ENCODE peak calls at places on chromosomes 11 and 22, in four cellular contexts. One of them, this sample, is unnamed.

GRCh38 chr22:20022231-20023069 is 1.5 kb downstream of the TANGO2 start:
- DNase-seq in stimulated activated CD8-positive, alpha-beta memory T cell treated with anti-CD3 and anti-CD28 coated beads, Interleukin-4, amount 100 ng/mL, for 1 hour: no peak
- DNase-seq in GM23248: no peak
- DNase-seq in effector CD4-positive, alpha-beta T cell: no peak
- DNase-seq in this sample: no peak

GRCh38 chr11:4049006-4049405 is 45.6 kb upstream of the RRM1 start:
- DNase-seq in stimulated activated CD8-positive, alpha-beta memory T cell treated with anti-CD3 and anti-CD28 coated beads, Interleukin-4, amount 100 ng/mL, for 1 hour: no peak
- DNase-seq in GM23248: no peak
- DNase-seq in effector CD4-positive, alpha-beta T cell: no peak
- DNase-seq in this sample: peak

GRCh38 chr11:10856689-10857603 is 907 bp downstream of the ZBED5 start:
- DNase-seq in stimulated activated CD8-positive, alpha-beta memory T cell treated with anti-CD3 and anti-CD28 coated beads, Interleukin-4, amount 100 ng/mL, for 1 hour: peak
- DNase-seq in GM23248: peak
- DNase-seq in effector CD4-positive, alpha-beta T cell: no peak
- DNase-seq in this sample: no peak

GRCh38 chr22:26779929-26780328 is 122.5 kb downstream of the MIAT start:
- DNase-seq in stimulated activated CD8-positive, alpha-beta memory T cell treated with anti-CD3 and anti-CD28 coated beads, Interleukin-4, amount 100 ng/mL, for 1 hour: no peak
- DNase-seq in GM23248: no peak
- DNase-seq in effector CD4-positive, alpha-beta T cell: no peak
- DNase-seq in this sample: no peak

GRCh38 chr22:22593250-22593649 is 34.2 kb upstream of the PRAME start:
- DNase-seq in stimulated activated CD8-positive, alpha-beta memory T cell treated with anti-CD3 and anti-CD28 coated beads, Interleukin-4, amount 100 ng/mL, for 1 hour: no peak
- DNase-seq in GM23248: no peak
- DNase-seq in effector CD4-positive, alpha-beta T cell: no peak
- DNase-seq in this sample: no peak

GRCh38 chr11:69904331-69905201 is 85.3 kb upstream of the FGF3 start:
- DNase-seq in stimulated activated CD8-positive, alpha-beta memory T cell treated with anti-CD3 and anti-CD28 coated beads, Interleukin-4, amount 100 ng/mL, for 1 hour: no peak
- DNase-seq in GM23248: no peak
- DNase-seq in effector CD4-positive, alpha-beta T cell: no peak
- DNase-seq in this sample: no peak

GRCh38 chr11:32775908-32776307 is 18.6 kb downstream of the CCDC73 start:
- DNase-seq in stimulated activated CD8-positive, alpha-beta memory T cell treated with anti-CD3 and anti-CD28 coated beads, Interleukin-4, amount 100 ng/mL, for 1 hour: no peak
- DNase-seq in GM23248: no peak
- DNase-seq in effector CD4-positive, alpha-beta T cell: no peak
- DNase-seq in this sample: no peak

GRCh38 chr11:12110201-12110713 is at the start of gene MICAL2:
- DNase-seq in stimulated activated CD8-positive, alpha-beta memory T cell treated with anti-CD3 and anti-CD28 coated beads, Interleukin-4, amount 100 ng/mL, for 1 hour: peak
- DNase-seq in GM23248: peak
- DNase-seq in effector CD4-positive, alpha-beta T cell: peak
- DNase-seq in this sample: peak

GRCh38 chr11:12087075-12087775 is 23.2 kb upstream of the MICAL2 start:
- DNase-seq in stimulated activated CD8-positive, alpha-beta memory T cell treated with anti-CD3 and anti-CD28 coated beads, Interleukin-4, amount 100 ng/mL, for 1 hour: peak
- DNase-seq in GM23248: peak
- DNase-seq in effector CD4-positive, alpha-beta T cell: peak
- DNase-seq in this sample: peak

GRCh38 chr11:65439331-65440181 is 17.0 kb downstream of the NEAT1 start:
- DNase-seq in stimulated activated CD8-positive, alpha-beta memory T cell treated with anti-CD3 and anti-CD28 coated beads, Interleukin-4, amount 100 ng/mL, for 1 hour: no peak
- DNase-seq in GM23248: peak
- DNase-seq in effector CD4-positive, alpha-beta T cell: no peak
- DNase-seq in this sample: peak

GRCh38 chr22:44278234-44279058 is 34.3 kb downstream of the SHISAL1 start:
- DNase-seq in stimulated activated CD8-positive, alpha-beta memory T cell treated with anti-CD3 and anti-CD28 coated beads, Interleukin-4, amount 100 ng/mL, for 1 hour: no peak
- DNase-seq in GM23248: no peak
- DNase-seq in effector CD4-positive, alpha-beta T cell: no peak
- DNase-seq in this sample: no peak

GRCh38 chr11:9834281-9834680 is 170.4 kb downstream of the SWAP70 start:
- DNase-seq in stimulated activated CD8-positive, alpha-beta memory T cell treated with anti-CD3 and anti-CD28 coated beads, Interleukin-4, amount 100 ng/mL, for 1 hour: no peak
- DNase-seq in GM23248: no peak
- DNase-seq in effector CD4-positive, alpha-beta T cell: no peak
- DNase-seq in this sample: no peak

GRCh38 chr11:2693851-2694261 is 5.9 kb downstream of the KCNQ1OT1 start:
- DNase-seq in stimulated activated CD8-positive, alpha-beta memory T cell treated with anti-CD3 and anti-CD28 coated beads, Interleukin-4, amount 100 ng/mL, for 1 hour: no peak
- DNase-seq in GM23248: peak
- DNase-seq in effector CD4-positive, alpha-beta T cell: no peak
- DNase-seq in this sample: no peak

GRCh38 chr22:48627203-48627602 is 1200.5 kb downstream of the BRD1 start:
- DNase-seq in stimulated activated CD8-positive, alpha-beta memory T cell treated with anti-CD3 and anti-CD28 coated beads, Interleukin-4, amount 100 ng/mL, for 1 hour: no peak
- DNase-seq in GM23248: no peak
- DNase-seq in effector CD4-positive, alpha-beta T cell: no peak
- DNase-seq in this sample: no peak

GRCh38 chr11:86473991-86474833 is 99.5 kb downstream of the CCDC81 start:
- DNase-seq in stimulated activated CD8-positive, alpha-beta memory T cell treated with anti-CD3 and anti-CD28 coated beads, Interleukin-4, amount 100 ng/mL, for 1 hour: no peak
- DNase-seq in GM23248: peak
- DNase-seq in effector CD4-positive, alpha-beta T cell: no peak
- DNase-seq in this sample: peak

GRCh38 chr11:120102862-120103118 is 35.1 kb downstream of the TRIM29 start:
- DNase-seq in stimulated activated CD8-positive, alpha-beta memory T cell treated with anti-CD3 and anti-CD28 coated beads, Interleukin-4, amount 100 ng/mL, for 1 hour: no peak
- DNase-seq in GM23248: no peak
- DNase-seq in effector CD4-positive, alpha-beta T cell: no peak
- DNase-seq in this sample: no peak